ENCODE peak calls at places on chromosomes 5 and 9, in ten cellular contexts. R is left ventricle myocardium inferior; G is CD8-positive, alpha-beta memory T cell; F is head of caudate nucleus; V is amniotic stem cell; Y is hypothalamus; O is cardiac muscle cell; T is LoVo; C is NCI-H1105; W is NCI-H748 treated with DMSO at 0.1 percent for 48 hours. J is an unnamed sample.

GRCh38 chr5:62306494-62307363 is 723 bp downstream of the KIF2A start:
- DNase-seq in R (peak), G (peak), W (peak), F (peak), O (peak), T (peak), V (no peak), Y (peak), C (no peak), J (peak)

GRCh38 chr5:135141303-135142268 is 107.6 kb upstream of the PITX1 start:
- DNase-seq in C (no peak), R (no peak), T (peak), W (no peak), O (no peak), F (no peak), G (no peak), V (no peak), Y (no peak), J (no peak)

GRCh38 chr5:178899289-178899688 is 3.6 kb downstream of the ZFP2 start:
- DNase-seq in T (no peak), W (no peak), V (no peak), C (no peak), R (no peak), O (no peak), F (no peak), Y (no peak), G (no peak), J (no peak)

GRCh38 chr9:21682376-21682775 is 120.1 kb upstream of the MTAP start:
- DNase-seq in C (no peak), V (no peak), O (no peak), Y (no peak), W (no peak), R (no peak), G (no peak), F (no peak), T (no peak), J (no peak)

GRCh38 chr9:3865373-3865772 is 339.6 kb upstream of the RFX3 start:
- DNase-seq in T (no peak), V (no peak), Y (no peak), G (no peak), W (no peak), F (no peak), R (no peak), O (no peak), C (no peak), J (no peak)

GRCh38 chr5:139147743-139148079 is 50.5 kb downstream of the SIL1 start:
- DNase-seq in W (no peak), F (no peak), O (peak), R (peak), C (no peak), V (no peak), Y (no peak), T (no peak), G (no peak), J (peak)

GRCh38 chr5:173315495-173316352 is 12.5 kb downstream of the STC2 start:
- DNase-seq in O (peak), C (peak), V (no peak), R (no peak), G (no peak), F (no peak), T (no peak), Y (no peak), W (peak), J (peak)

GRCh38 chr9:9874270-9874669 is 738.5 kb downstream of the PTPRD start:
- DNase-seq in O (no peak), V (no peak), R (no peak), W (no peak), F (no peak), Y (no peak), G (no peak), C (no peak), T (no peak), J (no peak)

GRCh38 chr9:133961226-133962165 is 30.6 kb downstream of the VAV2 start:
- DNase-seq in F (no peak), O (no peak), R (no peak), C (no peak), V (no peak), Y (no peak), T (no peak), G (no peak), W (no peak), J (peak)

GRCh38 chr5:1536298-1537165 is 12.8 kb upstream of the LPCAT1 start:
- DNase-seq in G (peak), C (no peak), F (peak), R (no peak), T (peak), V (no peak), W (no peak), O (no peak), Y (no peak), J (peak)

GRCh38 chr9:137543237-137543963 is 6.8 kb downstream of the PNPLA7 start:
- DNase-seq in O (no peak), F (no peak), C (no peak), G (no peak), V (no peak), Y (no peak), W (no peak), R (no peak), T (no peak), J (no peak)

GRCh38 chr5:102975457-102976182 is 144.3 kb downstream of the GIN1 start:
- DNase-seq in F (no peak), R (no peak), V (no peak), Y (no peak), G (no peak), O (no peak), W (no peak), C (no peak), T (no peak), J (no peak)

GRCh38 chr5:56512314-56512996 is 279.3 kb upstream of the ANKRD55 start:
- DNase-seq in C (no peak), O (no peak), R (peak), T (no peak), F (no peak), W (no peak), G (no peak), V (no peak), Y (no peak), J (peak)

GRCh38 chr5:120678279-120678678 is 214.2 kb downstream of the PRR16 start:
- DNase-seq in G (no peak), T (no peak), F (no peak), O (no peak), W (no peak), Y (no peak), C (no peak), R (no peak), V (no peak), J (no peak)

GRCh38 chr9:127921592-127922120 is 4.8 kb upstream of the ST6GALNAC4 start:
- DNase-seq in C (no peak), R (peak), F (peak), W (peak), G (peak), Y (no peak), O (peak), V (no peak), T (peak), J (peak)

GRCh38 chr9:120396926-120397325 is 183.0 kb downstream of the CDK5RAP2 start:
- DNase-seq in V (no peak), Y (no peak), O (no peak), C (no peak), G (no peak), T (no peak), W (no peak), R (no peak), F (no peak), J (no peak)

GRCh38 chr9:98550206-98550820 is 158.4 kb downstream of the GABBR2 start:
- DNase-seq in Y (no peak), V (no peak), O (no peak), G (no peak), R (no peak), T (no peak), F (no peak), W (no peak), C (no peak), J (no peak)

GRCh38 chr9:78620764-78621163 is 323.8 kb downstream of the PSAT1 start:
- DNase-seq in R (no peak), O (no peak), C (no peak), G (no peak), Y (no peak), W (no peak), T (no peak), F (no peak), V (peak), J (no peak)

GRCh38 chr9:129037767-129038098 is 1.3 kb downstream of the MIGA2 start:
- DNase-seq in W (no peak), T (no peak), C (no peak), G (no peak), Y (no peak), F (no peak), O (no peak), V (no peak), R (no peak), J (no peak)

GRCh38 chr5:179212870-179213269 is 132.4 kb downstream of the ADAMTS2 start:
- DNase-seq in C (no peak), T (no peak), R (no peak), F (peak), G (no peak), Y (no peak), V (no peak), W (no peak), O (peak), J (no peak)

GRCh38 chr5:20286512-20286911 is 298.5 kb upstream of the CDH18 start:
- DNase-seq in O (no peak), F (no peak), R (no peak), G (no peak), Y (no peak), W (no peak), C (no peak), V (peak), T (no peak), J (no peak)

GRCh38 chr5:155700333-155700732 is 626.6 kb upstream of the SGCD start:
- DNase-seq in R (no peak), T (no peak), V (peak), Y (no peak), O (peak), W (no peak), G (peak), F (no peak), C (no peak), J (no peak)

GRCh38 chr5:15026506-15026905 is 154.9 kb upstream of the ANKH start:
- DNase-seq in C (no peak), O (no peak), T (no peak), W (no peak), G (no peak), Y (no peak), F (no peak), V (no peak), R (no peak), J (no peak)

GRCh38 chr9:82116538-82116937 is 128.0 kb downstream of the SPATA31D1 start:
- DNase-seq in W (no peak), C (no peak), Y (no peak), G (no peak), R (no peak), V (no peak), F (no peak), O (no peak), T (no peak), J (no peak)

GRCh38 chr5:15521349-15521937 is 21.5 kb downstream of the FBXL7 start:
- DNase-seq in V (no peak), G (no peak), R (no peak), F (no peak), W (no peak), C (no peak), T (no peak), O (no peak), Y (no peak), J (no peak)

GRCh38 chr5:77971965-77972544 is 195.9 kb upstream of the TBCA start:
- DNase-seq in T (no peak), R (no peak), W (peak), V (no peak), G (no peak), Y (no peak), C (peak), O (no peak), F (no peak), J (no peak)

GRCh38 chr9:37466037-37466709 is 923 bp upstream of the ZBTB5 start:
- DNase-seq in G (peak), R (peak), C (peak), F (peak), O (peak), Y (no peak), V (peak), W (no peak), T (peak), J (peak)

GRCh38 chr9:17962747-17963146 is 383.9 kb downstream of the SH3GL2 start:
- DNase-seq in Y (no peak), T (no peak), V (no peak), G (no peak), O (no peak), W (no peak), F (no peak), R (peak), C (no peak), J (peak)

GRCh38 chr5:57805170-57805569 is 322.6 kb upstream of the ACTBL2 start:
- DNase-seq in T (no peak), F (no peak), W (no peak), Y (no peak), O (no peak), V (no peak), C (no peak), R (no peak), G (no peak), J (no peak)

GRCh38 chr9:21265421-21266189 is 25.8 kb upstream of the IFNA14 start:
- DNase-seq in T (no peak), Y (no peak), F (no peak), O (no peak), V (no peak), C (no peak), R (no peak), G (no peak), W (no peak), J (no peak)

GRCh38 chr9:82354260-82354659 is 365.7 kb downstream of the SPATA31D1 start:
- DNase-seq in F (no peak), V (peak), R (no peak), W (no peak), G (no peak), T (no peak), Y (no peak), C (no peak), O (no peak), J (no peak)

GRCh38 chr9:116096046-116096445 is 57.5 kb upstream of the PAPPA start:
- DNase-seq in Y (no peak), O (no peak), C (no peak), W (no peak), R (no peak), V (no peak), F (no peak), T (no peak), G (no peak), J (no peak)

GRCh38 chr5:108560581-108560980 is 178.7 kb upstream of the FBXL17 start:
- DNase-seq in R (peak), G (no peak), C (no peak), V (peak), T (no peak), W (no peak), O (no peak), F (no peak), Y (no peak), J (peak)

GRCh38 chr5:93078082-93079038 is 502.7 kb downstream of the NR2F1-AS1 start:
- DNase-seq in R (peak), G (no peak), T (peak), W (no peak), Y (peak), C (no peak), O (peak), V (peak), F (peak), J (peak)

GRCh38 chr5:145203193-145203592 is 631.9 kb downstream of the PRELID2 start:
- DNase-seq in O (no peak), V (no peak), C (no peak), Y (no peak), R (no peak), W (no peak), F (no peak), G (no peak), T (no peak), J (no peak)

GRCh38 chr5:123997354-123998215 is 485.6 kb downstream of the CSNK1G3 start:
- DNase-seq in T (no peak), O (no peak), G (no peak), F (no peak), Y (no peak), C (no peak), W (no peak), V (peak), R (no peak), J (no peak)

J was measured in left cardiac atrium.